ENCODE peak calls at places on chromosome 17, in seven cellular contexts. U, O, Y, W, V, X and M are unnamed samples. For H3K27me3, the result is how much of the 10 kb centered on the place peaks cover.

GRCh38 chr17:21177854-21178600 is 35.9 kb downstream of the TMEM11 start:
- DNase-seq in W (no peak), U (peak), O (peak), X (peak), V (no peak), Y (no peak), M (no peak)

GRCh38 chr17:76701471-76701967 is 9.2 kb downstream of the MXRA7 start:
- DNase-seq in O (no peak), X (no peak), V (peak), W (no peak), U (no peak), Y (no peak), M (no peak)

GRCh38 chr17:30396612-30397011 is 17.9 kb downstream of the CPD start:
- DNase-seq in V (no peak), O (no peak), X (no peak), U (no peak), W (no peak), Y (no peak), M (no peak)

GRCh38 chr17:58531661-58532554 is 17.5 kb upstream of the MTMR4 start:
- DNase-seq in W (no peak), X (peak), Y (peak), U (peak), O (no peak), V (no peak), M (peak)

GRCh38 chr17:45675012-45675411 is 109.1 kb upstream of the CRHR1 start:
- DNase-seq in U (no peak), O (no peak), V (no peak), X (no peak), Y (no peak), W (no peak), M (no peak)

GRCh38 chr17:8222380-8222629 is 11.9 kb upstream of the AURKB start:
- DNase-seq in V (peak), Y (no peak), W (no peak), X (no peak), O (no peak), U (no peak), M (no peak)

GRCh38 chr17:59440757-59441458 is 109.5 kb downstream of the YPEL2 start:
- DNase-seq in Y (peak), X (peak), W (peak), O (peak), U (peak), V (peak), M (peak)

GRCh38 chr17:30336369-30337171 is 2.7 kb upstream of the TMIGD1 start:
- DNase-seq in Y (peak), V (peak), W (no peak), O (no peak), X (peak), U (peak), M (peak)

GRCh38 chr17:58270476-58271290 is 10.1 kb downstream of the MPO start:
- DNase-seq in U (peak), W (no peak), V (no peak), Y (peak), O (no peak), X (peak), M (no peak)

GRCh38 chr17:57993471-57994365 is 5.7 kb upstream of the VEZF1 start:
- DNase-seq in W (no peak), V (peak), O (no peak), X (no peak), U (no peak), Y (no peak), M (no peak)

GRCh38 chr17:80948961-80949450 is 42.6 kb upstream of the CHMP6 start:
- DNase-seq in V (no peak), Y (no peak), U (no peak), O (no peak), W (no peak), X (peak), M (no peak)

GRCh38 chr17:2238432-2239169 is 65.0 kb downstream of the SMG6 start:
- DNase-seq in X (no peak), O (no peak), Y (no peak), V (no peak), U (no peak), W (peak), M (peak)

GRCh38 chr17:64120159-64120558 is 9.8 kb downstream of the ERN1 start:
- DNase-seq in W (no peak), Y (no peak), U (no peak), V (peak), X (no peak), O (no peak), M (no peak)

GRCh38 chr17:1461193-1461944 is 5.3 kb upstream of the CRK start:
- DNase-seq in Y (no peak), U (no peak), V (no peak), X (no peak), W (no peak), O (no peak), M (no peak)

GRCh38 chr17:63530557-63531021 is 7.4 kb downstream of the KCNH6 start:
- DNase-seq in W (no peak), Y (no peak), O (no peak), U (no peak), X (no peak), V (no peak), M (no peak)

GRCh38 chr17:65690626-65691310 is 129.3 kb upstream of the AXIN2 start:
- DNase-seq in V (peak), U (no peak), X (no peak), O (no peak), W (no peak), Y (no peak), M (no peak)

GRCh38 chr17:43545383-43545632 is 832 bp downstream of the ETV4 start:
- DNase-seq in Y (no peak), O (no peak), V (no peak), W (no peak), U (peak), X (no peak), M (peak)

GRCh38 chr17:13027246-13027645 is 9.4 kb upstream of the ELAC2 start:
- DNase-seq in Y (no peak), U (no peak), W (no peak), X (no peak), V (no peak), O (no peak), M (no peak)

GRCh38 chr17:28180449-28180848 is 138.0 kb downstream of the NLK start:
- DNase-seq in Y (no peak), U (no peak), V (no peak), X (no peak), W (no peak), O (no peak), M (no peak)

GRCh38 chr17:14886200-14886739 is 378.9 kb downstream of the PMP22 start:
- DNase-seq in X (no peak), W (no peak), U (no peak), V (peak), Y (peak), O (no peak), M (no peak)

GRCh38 chr17:28404812-28405570 is 1.0 kb downstream of the SLC46A1 start:
- DNase-seq in U (peak), O (no peak), X (peak), Y (no peak), V (peak), W (no peak), M (no peak)

DNA sequence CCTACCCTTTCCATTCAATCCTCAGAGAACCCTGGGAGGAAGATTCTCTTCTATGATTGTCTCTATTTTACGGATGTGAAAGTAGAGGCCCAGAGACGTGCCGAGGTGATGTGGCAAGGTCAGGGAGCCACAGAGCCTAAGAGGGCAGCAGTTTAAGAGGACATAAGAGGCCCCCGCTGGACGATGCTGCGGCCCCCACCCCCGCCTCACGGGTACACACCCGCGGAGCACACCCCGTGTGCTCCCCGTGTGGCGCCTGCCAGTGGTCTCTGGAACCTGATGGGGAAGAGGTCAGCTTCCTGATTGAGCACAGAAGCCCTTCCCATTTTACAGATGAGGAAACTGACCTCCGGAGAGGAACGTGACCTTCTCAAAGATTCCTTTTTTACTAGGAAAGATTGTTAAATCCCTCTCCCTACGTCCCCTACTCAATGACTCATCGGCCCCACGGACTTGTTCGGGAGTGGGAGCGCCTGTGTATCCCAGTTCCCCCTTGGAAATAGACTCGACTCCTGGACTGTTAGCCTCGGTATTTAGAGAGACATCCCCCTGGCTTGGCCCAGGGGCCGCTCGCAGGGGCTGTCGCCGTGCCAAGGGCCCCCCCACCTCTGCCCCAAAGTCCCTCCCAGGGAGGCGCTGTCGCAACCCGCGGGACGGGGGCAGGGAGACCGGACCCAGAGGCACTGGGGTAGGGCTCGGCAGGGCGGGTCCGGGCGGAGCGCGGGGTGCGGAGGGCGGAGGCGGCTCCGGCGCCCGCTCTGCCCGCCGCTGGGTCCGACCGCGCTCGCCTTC is at the start of gene ABCC3:
- DNase-seq in X (peak), U (peak), V (peak), W (no peak), Y (no peak), O (peak), M (peak)
- H3K27me3 ChIP-seq in X (under half), U (under half), V (under half), W (under half), Y (half or more), O (under half), M (under half)

GRCh38 chr17:78142113-78142861 is 3.9 kb upstream of the C17orf99 start:
- DNase-seq in W (no peak), V (peak), X (no peak), U (peak), Y (peak), O (peak), M (peak)
- TF ChIP-seq POLR2AphosphoS5 in W (peak), V (no peak), X (no peak), U (no peak), Y (no peak), O (no peak), M (peak)

GRCh38 chr17:6712854-6713129 is 377 bp downstream of the SLC13A5 start:
- DNase-seq in W (no peak), X (peak), U (no peak), V (no peak), Y (no peak), O (no peak), M (no peak)
- H3K27me3 ChIP-seq in W (under half), X (half or more), U (half or more), V (under half), Y (under half), O (under half), M (half or more)

DNA sequence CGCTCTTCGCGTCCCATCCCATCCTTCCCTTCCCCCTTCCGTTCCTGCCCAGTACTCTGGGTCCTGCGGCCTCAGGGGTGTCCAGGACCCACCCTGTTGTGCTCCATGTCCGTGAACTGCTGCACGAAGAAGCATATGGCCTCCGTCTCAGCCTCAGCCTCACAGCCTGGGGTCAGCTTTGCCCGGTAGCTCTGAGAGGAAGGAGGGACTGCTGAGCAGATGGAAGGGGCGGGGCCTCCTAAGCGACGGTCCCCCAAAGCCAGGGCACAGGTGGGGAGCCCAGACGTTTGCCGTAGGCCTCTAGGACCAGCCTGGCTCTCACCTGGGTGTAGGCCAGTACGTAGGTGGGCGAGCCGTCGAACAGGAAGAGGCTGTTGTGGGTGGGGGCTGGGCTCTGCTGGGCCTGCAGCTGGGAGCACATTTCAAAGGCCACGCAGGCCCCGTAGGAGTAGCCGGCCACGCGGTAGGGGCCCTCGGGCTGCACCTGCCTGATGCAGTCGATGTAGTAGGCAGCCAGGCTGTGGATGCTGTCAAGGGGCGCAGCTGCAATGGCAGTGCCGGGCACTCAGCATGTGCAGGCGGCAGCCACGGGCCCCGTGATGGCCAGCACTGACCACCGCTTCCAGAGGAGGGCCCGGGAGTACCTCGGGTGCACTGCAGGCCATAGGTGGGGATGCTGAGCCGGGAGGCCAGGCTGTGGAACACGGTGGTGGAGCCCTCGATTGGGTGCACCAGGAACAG is 14.6 kb upstream of the DUS1L start:
- DNase-seq in X (no peak), U (no peak), Y (no peak), V (no peak), W (no peak), O (no peak), M (no peak)
- TF ChIP-seq POLR2AphosphoS5 in X (no peak), U (no peak), Y (peak), V (no peak), W (no peak), O (no peak), M (no peak)

GRCh38 chr17:55693244-55694216 is 29.1 kb downstream of the TMEM100 start:
- DNase-seq in O (no peak), V (no peak), W (no peak), X (peak), U (peak), Y (no peak), M (peak)
- H3K27me3 ChIP-seq in O (under half), V (under half), W (under half), X (under half), U (under half), Y (under half), M (under half)

DNA sequence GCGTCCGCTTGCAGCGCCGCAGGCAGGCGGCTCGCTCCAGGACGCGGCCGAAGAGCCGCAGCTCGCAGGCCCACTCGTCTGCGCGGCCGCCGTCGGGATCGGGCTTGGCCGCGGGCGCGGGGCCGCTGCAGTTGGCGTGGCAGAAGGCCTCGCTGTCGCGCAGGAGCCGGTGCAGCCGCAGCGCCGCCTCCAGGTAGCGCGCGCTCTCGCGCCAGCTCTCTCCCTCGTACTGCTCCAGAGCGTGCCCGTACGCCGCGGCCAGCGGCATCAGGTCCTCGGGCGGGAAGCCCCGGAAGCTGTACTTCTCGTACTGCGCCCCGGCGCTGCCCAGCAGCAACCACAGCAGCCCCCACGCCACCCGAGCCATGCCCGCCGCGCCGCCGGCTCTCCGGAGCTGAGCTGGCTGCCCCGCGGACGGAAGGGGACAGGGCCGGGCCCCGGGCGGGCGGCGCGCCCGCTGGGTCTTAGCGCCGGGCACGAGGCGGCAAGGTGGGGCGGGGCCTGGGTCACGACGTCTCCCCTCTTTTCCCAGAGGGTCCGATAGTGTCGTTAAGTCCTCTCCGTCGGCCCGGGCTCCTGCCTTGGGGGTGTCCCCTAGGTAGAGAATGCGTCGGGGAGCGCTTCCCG is at the start of gene P3H4:
- DNase-seq in W (no peak), U (peak), Y (peak), O (peak), V (peak), X (peak), M (peak)
- TF ChIP-seq POLR2AphosphoS5 in W (no peak), U (no peak), Y (no peak), O (no peak), V (peak), X (peak), M (no peak)

DNA sequence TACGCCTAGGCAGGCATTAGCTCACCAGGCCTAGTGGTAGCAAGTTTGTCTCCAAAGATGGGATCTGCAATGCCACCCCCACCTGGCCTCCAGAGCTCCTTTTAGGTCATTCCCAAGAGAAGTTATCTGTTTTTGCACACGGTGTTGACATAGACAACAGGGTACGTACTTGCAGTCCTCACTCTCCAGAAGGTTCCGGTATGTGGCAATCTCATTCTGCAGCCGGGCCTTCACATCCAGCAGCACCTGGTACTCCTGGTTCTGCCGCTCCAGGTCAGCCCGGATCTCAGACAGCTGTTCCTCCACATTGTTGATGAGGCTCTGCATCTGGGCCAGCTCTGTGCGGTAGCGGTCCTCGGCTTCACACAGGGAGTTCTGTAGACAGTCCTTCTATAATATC is 9.8 kb upstream of the KRT31 start:
- DNase-seq in U (no peak), X (no peak), W (no peak), V (no peak), Y (no peak), O (no peak), M (no peak)
- H3K27me3 ChIP-seq in U (under half), X (under half), W (under half), V (under half), Y (half or more), O (under half), M (under half)